ENCODE peak calls at places on chromosomes 2 and 18, in eight cellular contexts. Z is fibroblast of the aortic adventitia, F is choroid plexus epithelial cell, A is heart left ventricle, S is psoas muscle, J is mammary epithelial cell, D is BJ, U is fibroblast of pulmonary artery. R is an unnamed sample.

GRCh38 chr2:200765139-200765951 is 46.4 kb upstream of the BZW1 start:
- DNase-seq in Z (peak; percentile 97), F (peak; percentile 97), A (no peak), S (peak; percentile 34), J (peak; percentile 94), D (peak; percentile 91), U (peak; percentile 87), R (peak; percentile 63)

GRCh38 chr2:177353084-177353483 is 39.5 kb upstream of the AGPS start:
- DNase-seq in Z (peak; percentile 97), F (peak; percentile 46), A (no peak), S (peak; percentile 20), J (no peak), D (peak; percentile 51), U (peak; percentile 92), R (no peak)

GRCh38 chr2:149278146-149278878 is 52.1 kb upstream of the LYPD6 start:
- DNase-seq in Z (no peak), F (no peak), A (no peak), S (no peak), J (no peak), D (peak; percentile 32), U (no peak), R (peak; percentile 29)

GRCh38 chr2:15952451-15953142 is 12.2 kb downstream of the MYCN start:
- DNase-seq in Z (no peak), F (no peak), A (no peak), S (no peak), J (no peak), D (no peak), U (no peak), R (no peak)

GRCh38 chr2:83584674-83585073 is 874.4 kb downstream of the SUCLG1 start:
- DNase-seq in Z (peak; percentile 11), F (peak; percentile 1), A (no peak), S (no peak), J (no peak), D (peak; percentile 66), U (no peak), R (peak; percentile 75)

GRCh38 chr18:3248062-3248669 is 565 bp downstream of the MYL12A start:
- DNase-seq in Z (peak; percentile 61), F (peak; percentile 62), A (no peak), S (peak; percentile 70), J (no peak), D (no peak), U (peak; percentile 61), R (no peak)

GRCh38 chr2:3403587-3404334 is 24.3 kb downstream of the TRAPPC12 start:
- DNase-seq in Z (no peak), F (no peak), A (no peak), S (no peak), J (no peak), D (no peak), U (no peak), R (no peak)

GRCh38 chr18:58687871-58688308 is 16.6 kb downstream of the MALT1 start:
- DNase-seq in Z (no peak), F (no peak), A (no peak), S (no peak), J (no peak), D (no peak), U (no peak), R (no peak)

GRCh38 chr18:7568426-7568825 is 1.3 kb downstream of the PTPRM start:
- DNase-seq in Z (peak; percentile 9), F (peak; percentile 37), A (peak; percentile 74), S (peak; percentile 45), J (no peak), D (no peak), U (no peak), R (no peak)

GRCh38 chr2:127085260-127085666 is 21.7 kb downstream of the BIN1 start:
- DNase-seq in Z (peak; percentile 66), F (no peak), A (no peak), S (peak; percentile 34), J (peak; percentile 30), D (no peak), U (peak; percentile 61), R (no peak)

GRCh38 chr18:45829896-45830295 is 4.4 kb downstream of the SIGLEC15 start:
- DNase-seq in Z (peak; percentile 45), F (no peak), A (no peak), S (no peak), J (no peak), D (no peak), U (no peak), R (no peak)

GRCh38 chr18:37254973-37255372 is 310.6 kb downstream of the CELF4 start:
- DNase-seq in Z (no peak), F (no peak), A (no peak), S (no peak), J (no peak), D (no peak), U (no peak), R (no peak)

GRCh38 chr2:66069937-66070716 is 364.8 kb upstream of the MEIS1 start:
- DNase-seq in Z (no peak), F (no peak), A (no peak), S (no peak), J (no peak), D (no peak), U (no peak), R (no peak)

GRCh38 chr2:46094689-46095088 is 202.5 kb upstream of the EPAS1 start:
- DNase-seq in Z (no peak), F (no peak), A (no peak), S (no peak), J (no peak), D (no peak), U (no peak), R (no peak)

GRCh38 chr18:47184419-47185050 is 8.4 kb upstream of the IER3IP1 start:
- DNase-seq in Z (peak; percentile 73), F (peak; percentile 67), A (no peak), S (no peak), J (peak; percentile 66), D (no peak), U (peak; percentile 70), R (no peak)

GRCh38 chr2:77629529-77629928 is 107.4 kb upstream of the LRRTM4 start:
- DNase-seq in Z (no peak), F (no peak), A (no peak), S (no peak), J (no peak), D (no peak), U (no peak), R (no peak)

DNA sequence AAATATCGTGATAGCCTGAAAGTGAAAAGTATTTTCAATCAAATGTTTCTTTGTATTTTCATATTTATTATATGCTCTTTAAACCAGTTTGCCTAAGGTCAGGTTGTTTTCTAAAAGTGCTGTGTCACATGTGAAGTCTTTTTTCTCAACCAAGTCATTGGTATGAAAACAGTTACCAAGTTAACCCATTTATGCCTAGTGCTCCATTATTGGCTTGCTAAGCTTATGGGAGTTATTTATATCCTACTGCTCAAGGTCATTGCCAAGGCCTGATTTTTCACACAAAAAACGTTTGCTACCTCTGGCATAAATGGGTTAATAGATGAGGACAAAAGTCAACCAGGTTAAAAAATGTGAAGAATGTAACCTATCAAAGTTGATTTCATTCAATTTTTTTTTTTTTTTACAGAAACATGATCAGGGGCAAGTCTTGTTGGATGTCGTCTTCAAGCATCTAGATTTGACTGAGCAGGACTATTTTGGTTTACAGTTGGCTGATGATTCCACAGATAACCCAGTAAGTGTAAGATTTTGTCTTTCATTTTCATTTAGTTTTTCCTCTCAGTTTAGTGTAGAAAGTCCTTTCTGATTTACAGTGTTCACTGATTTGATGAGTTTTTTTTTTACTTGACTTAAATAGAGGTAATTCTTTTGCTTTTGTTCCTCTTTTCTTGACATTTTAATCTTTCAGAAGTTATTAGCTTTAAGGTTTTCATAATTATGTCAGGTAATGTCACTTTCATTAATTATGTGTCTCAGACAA is 102.6 kb downstream of the PTPN4 start:
- DNase-seq in Z (no peak), F (no peak), A (no peak), S (no peak), J (no peak), D (no peak), U (no peak), R (no peak)
- H3K4me3 ChIP-seq in Z (no peak overlapping the region), F (no peak overlapping the region), A (no peak overlapping the region), S (no peak overlapping the region), J (no peak overlapping the region), D (no peak overlapping the region), U (no peak overlapping the region), R (no peak overlapping the region)

GRCh38 chr2:133774675-133775005 is 206.4 kb upstream of the NCKAP5 start:
- DNase-seq in Z (peak; percentile 79), F (no peak), A (peak; percentile 38), S (no peak), J (no peak), D (no peak), U (peak; percentile 24), R (no peak)

GRCh38 chr2:133777607-133778006 is 209.3 kb upstream of the NCKAP5 start:
- DNase-seq in Z (no peak), F (peak; percentile 43), A (peak; percentile 52), S (no peak), J (peak; percentile 74), D (no peak), U (no peak), R (no peak)

GRCh38 chr2:133773862-133774674 is 205.8 kb upstream of the NCKAP5 start:
- DNase-seq in Z (no peak), F (no peak), A (peak; percentile 60), S (no peak), J (no peak), D (no peak), U (no peak), R (no peak)

GRCh38 chr2:133780099-133780996 is 212.1 kb upstream of the NCKAP5 start:
- DNase-seq in Z (peak; percentile 93), F (peak; percentile 90), A (no peak), S (no peak), J (peak; percentile 70), D (no peak), U (peak; percentile 87), R (no peak)

GRCh38 chr2:133776936-133777587 is 208.8 kb upstream of the NCKAP5 start:
- DNase-seq in Z (no peak), F (no peak), A (no peak), S (no peak), J (no peak), D (no peak), U (no peak), R (no peak)
- TF ChIP-seq CTCF in Z (no peak), F (no peak), A (no peak), S (no peak), J (no peak), D (no peak), U (no peak), R (no peak)

GRCh38 chr2:192444286-192444838 is 249.6 kb upstream of the TMEFF2 start:
- DNase-seq in Z (no peak), F (no peak), A (no peak), S (no peak), J (no peak), D (no peak), U (no peak), R (no peak)

GRCh38 chr2:192448881-192449280 is 254.1 kb upstream of the TMEFF2 start:
- DNase-seq in Z (no peak), F (no peak), A (no peak), S (no peak), J (no peak), D (no peak), U (no peak), R (no peak)
- H3K4me3 ChIP-seq in Z (no peak overlapping the region), F (no peak overlapping the region), A (no peak overlapping the region), S (no peak overlapping the region), J (no peak overlapping the region), D (no peak overlapping the region), U (no peak overlapping the region), R (no peak overlapping the region)

GRCh38 chr18:22609642-22610041 is 191.9 kb upstream of the CTAGE1 start:
- DNase-seq in Z (peak; percentile 52), F (peak; percentile 48), A (peak; percentile 77), S (peak; percentile 25), J (peak; percentile 7), D (no peak), U (peak; percentile 70), R (no peak)
- TF ChIP-seq CTCF in Z (no peak), F (no peak), A (no peak), S (no peak), J (no peak), D (no peak), U (no peak), R (no peak)

R was measured in AG04449.